ENCODE peak calls at places on chromosome 12, in eight cellular contexts. One of them, this sample, is unnamed.

GRCh38 chr12:110079477-110080400 is 31.4 kb upstream of the C12orf76 start:
- DNase-seq in astrocyte: no peak
- DNase-seq in HFFc6: no peak
- DNase-seq in A172: no peak
- DNase-seq in stimulated activated CD8-positive, alpha-beta memory T cell treated with anti-CD3 and anti-CD28 coated beads, Interleukin-4, amount 100 ng/mL, for 24 hours: peak
- DNase-seq in naive thymus-derived CD8-positive, alpha-beta T cell: peak
- DNase-seq in mesenchymal stem cell: peak
- DNase-seq in T47D: no peak
- DNase-seq in this sample: no peak

GRCh38 chr12:27820564-27820963 is 40.5 kb upstream of the MANSC4 start:
- DNase-seq in astrocyte: no peak
- DNase-seq in A172: no peak
- DNase-seq in stimulated activated CD8-positive, alpha-beta memory T cell treated with anti-CD3 and anti-CD28 coated beads, Interleukin-4, amount 100 ng/mL, for 24 hours: no peak
- DNase-seq in HFFc6: no peak
- DNase-seq in T47D: no peak
- DNase-seq in naive thymus-derived CD8-positive, alpha-beta T cell: no peak
- DNase-seq in mesenchymal stem cell: no peak
- DNase-seq in this sample: no peak

GRCh38 chr12:2627343-2628191 is 167.2 kb upstream of the FKBP4 start:
- DNase-seq in A172: no peak
- DNase-seq in stimulated activated CD8-positive, alpha-beta memory T cell treated with anti-CD3 and anti-CD28 coated beads, Interleukin-4, amount 100 ng/mL, for 24 hours: no peak
- DNase-seq in astrocyte: no peak
- DNase-seq in HFFc6: no peak
- DNase-seq in T47D: no peak
- DNase-seq in mesenchymal stem cell: no peak
- DNase-seq in naive thymus-derived CD8-positive, alpha-beta T cell: no peak
- DNase-seq in this sample: peak

GRCh38 chr12:57740656-57741412 is 2.3 kb upstream of the AGAP2 start:
- DNase-seq in mesenchymal stem cell: no peak
- DNase-seq in T47D: no peak
- DNase-seq in naive thymus-derived CD8-positive, alpha-beta T cell: peak
- DNase-seq in HFFc6: no peak
- DNase-seq in A172: no peak
- DNase-seq in astrocyte: no peak
- DNase-seq in stimulated activated CD8-positive, alpha-beta memory T cell treated with anti-CD3 and anti-CD28 coated beads, Interleukin-4, amount 100 ng/mL, for 24 hours: peak
- DNase-seq in this sample: peak

GRCh38 chr12:12157424-12157823 is 86.7 kb downstream of the BCL2L14 start:
- DNase-seq in stimulated activated CD8-positive, alpha-beta memory T cell treated with anti-CD3 and anti-CD28 coated beads, Interleukin-4, amount 100 ng/mL, for 24 hours: no peak
- DNase-seq in naive thymus-derived CD8-positive, alpha-beta T cell: no peak
- DNase-seq in astrocyte: no peak
- DNase-seq in T47D: no peak
- DNase-seq in mesenchymal stem cell: no peak
- DNase-seq in A172: no peak
- DNase-seq in HFFc6: no peak
- DNase-seq in this sample: no peak

GRCh38 chr12:53492830-53493609 is 6.2 kb downstream of the MAP3K12 start:
- DNase-seq in mesenchymal stem cell: peak
- DNase-seq in HFFc6: peak
- DNase-seq in astrocyte: peak
- DNase-seq in stimulated activated CD8-positive, alpha-beta memory T cell treated with anti-CD3 and anti-CD28 coated beads, Interleukin-4, amount 100 ng/mL, for 24 hours: peak
- DNase-seq in naive thymus-derived CD8-positive, alpha-beta T cell: peak
- DNase-seq in T47D: peak
- DNase-seq in A172: peak
- DNase-seq in this sample: peak

GRCh38 chr12:87439990-87440827 is 589.0 kb downstream of the C12orf50 start:
- DNase-seq in HFFc6: peak
- DNase-seq in mesenchymal stem cell: peak
- DNase-seq in naive thymus-derived CD8-positive, alpha-beta T cell: no peak
- DNase-seq in astrocyte: peak
- DNase-seq in T47D: peak
- DNase-seq in stimulated activated CD8-positive, alpha-beta memory T cell treated with anti-CD3 and anti-CD28 coated beads, Interleukin-4, amount 100 ng/mL, for 24 hours: no peak
- DNase-seq in A172: peak
- DNase-seq in this sample: peak

GRCh38 chr12:108806350-108806749 is 51.0 kb downstream of the SSH1 start:
- DNase-seq in HFFc6: no peak
- DNase-seq in mesenchymal stem cell: peak
- DNase-seq in T47D: no peak
- DNase-seq in naive thymus-derived CD8-positive, alpha-beta T cell: no peak
- DNase-seq in A172: no peak
- DNase-seq in astrocyte: peak
- DNase-seq in stimulated activated CD8-positive, alpha-beta memory T cell treated with anti-CD3 and anti-CD28 coated beads, Interleukin-4, amount 100 ng/mL, for 24 hours: no peak
- DNase-seq in this sample: no peak

GRCh38 chr12:25242981-25243764 is 7.6 kb downstream of the KRAS start:
- DNase-seq in naive thymus-derived CD8-positive, alpha-beta T cell: no peak
- DNase-seq in HFFc6: no peak
- DNase-seq in mesenchymal stem cell: peak
- DNase-seq in astrocyte: peak
- DNase-seq in A172: no peak
- DNase-seq in T47D: no peak
- DNase-seq in stimulated activated CD8-positive, alpha-beta memory T cell treated with anti-CD3 and anti-CD28 coated beads, Interleukin-4, amount 100 ng/mL, for 24 hours: no peak
- DNase-seq in this sample: no peak

GRCh38 chr12:127600211-127600610 is 666.8 kb upstream of the TMEM132C start:
- DNase-seq in naive thymus-derived CD8-positive, alpha-beta T cell: no peak
- DNase-seq in A172: no peak
- DNase-seq in T47D: no peak
- DNase-seq in astrocyte: no peak
- DNase-seq in stimulated activated CD8-positive, alpha-beta memory T cell treated with anti-CD3 and anti-CD28 coated beads, Interleukin-4, amount 100 ng/mL, for 24 hours: no peak
- DNase-seq in mesenchymal stem cell: no peak
- DNase-seq in HFFc6: no peak
- DNase-seq in this sample: no peak

GRCh38 chr12:104050436-104050835 is 449 bp upstream of the GLT8D2 start:
- DNase-seq in stimulated activated CD8-positive, alpha-beta memory T cell treated with anti-CD3 and anti-CD28 coated beads, Interleukin-4, amount 100 ng/mL, for 24 hours: no peak
- DNase-seq in mesenchymal stem cell: no peak
- DNase-seq in HFFc6: no peak
- DNase-seq in A172: no peak
- DNase-seq in astrocyte: no peak
- DNase-seq in naive thymus-derived CD8-positive, alpha-beta T cell: no peak
- DNase-seq in T47D: no peak
- DNase-seq in this sample: no peak

GRCh38 chr12:96824838-96825236 is 82.2 kb upstream of the NEDD1 start:
- DNase-seq in astrocyte: no peak
- DNase-seq in T47D: no peak
- DNase-seq in HFFc6: no peak
- DNase-seq in naive thymus-derived CD8-positive, alpha-beta T cell: no peak
- DNase-seq in mesenchymal stem cell: no peak
- DNase-seq in stimulated activated CD8-positive, alpha-beta memory T cell treated with anti-CD3 and anti-CD28 coated beads, Interleukin-4, amount 100 ng/mL, for 24 hours: no peak
- DNase-seq in A172: no peak
- DNase-seq in this sample: no peak

GRCh38 chr12:67676624-67677023 is 28.1 kb downstream of the DYRK2 start:
- DNase-seq in stimulated activated CD8-positive, alpha-beta memory T cell treated with anti-CD3 and anti-CD28 coated beads, Interleukin-4, amount 100 ng/mL, for 24 hours: no peak
- DNase-seq in T47D: no peak
- DNase-seq in naive thymus-derived CD8-positive, alpha-beta T cell: no peak
- DNase-seq in astrocyte: peak
- DNase-seq in mesenchymal stem cell: no peak
- DNase-seq in A172: no peak
- DNase-seq in HFFc6: no peak
- DNase-seq in this sample: peak

GRCh38 chr12:88957358-88957757 is 377.1 kb upstream of the KITLG start:
- DNase-seq in A172: peak
- DNase-seq in mesenchymal stem cell: no peak
- DNase-seq in HFFc6: peak
- DNase-seq in naive thymus-derived CD8-positive, alpha-beta T cell: no peak
- DNase-seq in T47D: no peak
- DNase-seq in stimulated activated CD8-positive, alpha-beta memory T cell treated with anti-CD3 and anti-CD28 coated beads, Interleukin-4, amount 100 ng/mL, for 24 hours: no peak
- DNase-seq in astrocyte: no peak
- DNase-seq in this sample: no peak

GRCh38 chr12:29638528-29638927 is 141.0 kb upstream of the OVCH1 start:
- DNase-seq in astrocyte: no peak
- DNase-seq in stimulated activated CD8-positive, alpha-beta memory T cell treated with anti-CD3 and anti-CD28 coated beads, Interleukin-4, amount 100 ng/mL, for 24 hours: no peak
- DNase-seq in naive thymus-derived CD8-positive, alpha-beta T cell: no peak
- DNase-seq in T47D: no peak
- DNase-seq in HFFc6: no peak
- DNase-seq in A172: no peak
- DNase-seq in mesenchymal stem cell: no peak
- DNase-seq in this sample: no peak

GRCh38 chr12:124233846-124234620 is 60.9 kb upstream of the RFLNA start:
- DNase-seq in astrocyte: peak
- DNase-seq in A172: peak
- DNase-seq in HFFc6: peak
- DNase-seq in stimulated activated CD8-positive, alpha-beta memory T cell treated with anti-CD3 and anti-CD28 coated beads, Interleukin-4, amount 100 ng/mL, for 24 hours: no peak
- DNase-seq in naive thymus-derived CD8-positive, alpha-beta T cell: no peak
- DNase-seq in T47D: no peak
- DNase-seq in mesenchymal stem cell: peak
- DNase-seq in this sample: peak

GRCh38 chr12:40055227-40055579 is 50.7 kb downstream of the SLC2A13 start:
- DNase-seq in astrocyte: no peak
- DNase-seq in HFFc6: no peak
- DNase-seq in stimulated activated CD8-positive, alpha-beta memory T cell treated with anti-CD3 and anti-CD28 coated beads, Interleukin-4, amount 100 ng/mL, for 24 hours: no peak
- DNase-seq in naive thymus-derived CD8-positive, alpha-beta T cell: no peak
- DNase-seq in T47D: no peak
- DNase-seq in A172: no peak
- DNase-seq in mesenchymal stem cell: peak
- DNase-seq in this sample: no peak

GRCh38 chr12:1799882-1800645 is 20.3 kb upstream of the LRTM2 start:
- DNase-seq in A172: no peak
- DNase-seq in stimulated activated CD8-positive, alpha-beta memory T cell treated with anti-CD3 and anti-CD28 coated beads, Interleukin-4, amount 100 ng/mL, for 24 hours: no peak
- DNase-seq in mesenchymal stem cell: no peak
- DNase-seq in astrocyte: no peak
- DNase-seq in naive thymus-derived CD8-positive, alpha-beta T cell: no peak
- DNase-seq in HFFc6: no peak
- DNase-seq in T47D: no peak
- DNase-seq in this sample: no peak

GRCh38 chr12:63276537-63277365 is 125.8 kb upstream of the AVPR1A start:
- DNase-seq in astrocyte: no peak
- DNase-seq in HFFc6: peak
- DNase-seq in stimulated activated CD8-positive, alpha-beta memory T cell treated with anti-CD3 and anti-CD28 coated beads, Interleukin-4, amount 100 ng/mL, for 24 hours: no peak
- DNase-seq in A172: peak
- DNase-seq in naive thymus-derived CD8-positive, alpha-beta T cell: no peak
- DNase-seq in T47D: no peak
- DNase-seq in mesenchymal stem cell: peak
- DNase-seq in this sample: peak

GRCh38 chr12:120831648-120832267 is 72.4 kb downstream of the SPPL3 start:
- DNase-seq in astrocyte: peak
- DNase-seq in HFFc6: no peak
- DNase-seq in T47D: no peak
- DNase-seq in A172: no peak
- DNase-seq in mesenchymal stem cell: no peak
- DNase-seq in stimulated activated CD8-positive, alpha-beta memory T cell treated with anti-CD3 and anti-CD28 coated beads, Interleukin-4, amount 100 ng/mL, for 24 hours: no peak
- DNase-seq in naive thymus-derived CD8-positive, alpha-beta T cell: no peak
- DNase-seq in this sample: no peak

GRCh38 chr12:95763809-95764253 is 26.7 kb downstream of the NTN4 start:
- DNase-seq in A172: peak
- DNase-seq in astrocyte: peak
- DNase-seq in T47D: no peak
- DNase-seq in mesenchymal stem cell: peak
- DNase-seq in naive thymus-derived CD8-positive, alpha-beta T cell: no peak
- DNase-seq in stimulated activated CD8-positive, alpha-beta memory T cell treated with anti-CD3 and anti-CD28 coated beads, Interleukin-4, amount 100 ng/mL, for 24 hours: no peak
- DNase-seq in HFFc6: peak
- DNase-seq in this sample: peak

GRCh38 chr12:15558915-15559528 is 230.2 kb downstream of the EPS8 start:
- DNase-seq in stimulated activated CD8-positive, alpha-beta memory T cell treated with anti-CD3 and anti-CD28 coated beads, Interleukin-4, amount 100 ng/mL, for 24 hours: no peak
- DNase-seq in A172: peak
- DNase-seq in astrocyte: peak
- DNase-seq in mesenchymal stem cell: no peak
- DNase-seq in naive thymus-derived CD8-positive, alpha-beta T cell: no peak
- DNase-seq in HFFc6: peak
- DNase-seq in T47D: no peak
- DNase-seq in this sample: peak

GRCh38 chr12:93790472-93791152 is 113.4 kb downstream of the CRADD start:
- DNase-seq in T47D: no peak
- DNase-seq in HFFc6: peak
- DNase-seq in mesenchymal stem cell: peak
- DNase-seq in stimulated activated CD8-positive, alpha-beta memory T cell treated with anti-CD3 and anti-CD28 coated beads, Interleukin-4, amount 100 ng/mL, for 24 hours: no peak
- DNase-seq in naive thymus-derived CD8-positive, alpha-beta T cell: no peak
- DNase-seq in A172: peak
- DNase-seq in astrocyte: peak
- DNase-seq in this sample: peak

GRCh38 chr12:12715459-12716150 is 1.6 kb upstream of the CDKN1B start:
- DNase-seq in stimulated activated CD8-positive, alpha-beta memory T cell treated with anti-CD3 and anti-CD28 coated beads, Interleukin-4, amount 100 ng/mL, for 24 hours: no peak
- DNase-seq in astrocyte: peak
- DNase-seq in HFFc6: no peak
- DNase-seq in T47D: no peak
- DNase-seq in mesenchymal stem cell: peak
- DNase-seq in A172: no peak
- DNase-seq in naive thymus-derived CD8-positive, alpha-beta T cell: no peak
- DNase-seq in this sample: no peak

GRCh38 chr12:58521152-58521551 is 399.2 kb downstream of the LRIG3 start:
- DNase-seq in astrocyte: no peak
- DNase-seq in A172: no peak
- DNase-seq in HFFc6: no peak
- DNase-seq in naive thymus-derived CD8-positive, alpha-beta T cell: no peak
- DNase-seq in mesenchymal stem cell: no peak
- DNase-seq in stimulated activated CD8-positive, alpha-beta memory T cell treated with anti-CD3 and anti-CD28 coated beads, Interleukin-4, amount 100 ng/mL, for 24 hours: no peak
- DNase-seq in T47D: no peak
- DNase-seq in this sample: no peak

GRCh38 chr12:25764409-25764808 is 194.1 kb upstream of the RASSF8 start:
- DNase-seq in T47D: no peak
- DNase-seq in A172: no peak
- DNase-seq in stimulated activated CD8-positive, alpha-beta memory T cell treated with anti-CD3 and anti-CD28 coated beads, Interleukin-4, amount 100 ng/mL, for 24 hours: no peak
- DNase-seq in mesenchymal stem cell: no peak
- DNase-seq in HFFc6: no peak
- DNase-seq in naive thymus-derived CD8-positive, alpha-beta T cell: no peak
- DNase-seq in astrocyte: peak
- DNase-seq in this sample: no peak

GRCh38 chr12:102201662-102202061 is 4.0 kb upstream of the PMCH start:
- DNase-seq in HFFc6: no peak
- DNase-seq in mesenchymal stem cell: no peak
- DNase-seq in naive thymus-derived CD8-positive, alpha-beta T cell: no peak
- DNase-seq in astrocyte: no peak
- DNase-seq in stimulated activated CD8-positive, alpha-beta memory T cell treated with anti-CD3 and anti-CD28 coated beads, Interleukin-4, amount 100 ng/mL, for 24 hours: no peak
- DNase-seq in T47D: no peak
- DNase-seq in A172: no peak
- DNase-seq in this sample: no peak

GRCh38 chr12:27331299-27331926 is 1.2 kb upstream of the BMAL2 start:
- DNase-seq in naive thymus-derived CD8-positive, alpha-beta T cell: no peak
- DNase-seq in T47D: no peak
- DNase-seq in astrocyte: peak
- DNase-seq in stimulated activated CD8-positive, alpha-beta memory T cell treated with anti-CD3 and anti-CD28 coated beads, Interleukin-4, amount 100 ng/mL, for 24 hours: no peak
- DNase-seq in HFFc6: peak
- DNase-seq in A172: peak
- DNase-seq in mesenchymal stem cell: peak
- DNase-seq in this sample: peak

GRCh38 chr12:58363971-58364370 is 422.6 kb downstream of the ATP23 start:
- DNase-seq in astrocyte: no peak
- DNase-seq in naive thymus-derived CD8-positive, alpha-beta T cell: no peak
- DNase-seq in HFFc6: no peak
- DNase-seq in mesenchymal stem cell: no peak
- DNase-seq in A172: no peak
- DNase-seq in stimulated activated CD8-positive, alpha-beta memory T cell treated with anti-CD3 and anti-CD28 coated beads, Interleukin-4, amount 100 ng/mL, for 24 hours: no peak
- DNase-seq in T47D: no peak
- DNase-seq in this sample: no peak

GRCh38 chr12:96140110-96140509 is 54.1 kb upstream of the ELK3 start:
- DNase-seq in astrocyte: peak
- DNase-seq in HFFc6: peak
- DNase-seq in stimulated activated CD8-positive, alpha-beta memory T cell treated with anti-CD3 and anti-CD28 coated beads, Interleukin-4, amount 100 ng/mL, for 24 hours: no peak
- DNase-seq in T47D: no peak
- DNase-seq in naive thymus-derived CD8-positive, alpha-beta T cell: no peak
- DNase-seq in A172: peak
- DNase-seq in mesenchymal stem cell: peak
- DNase-seq in this sample: peak

GRCh38 chr12:62724947-62725447 is 210.0 kb downstream of the PPM1H start:
- DNase-seq in astrocyte: peak
- DNase-seq in stimulated activated CD8-positive, alpha-beta memory T cell treated with anti-CD3 and anti-CD28 coated beads, Interleukin-4, amount 100 ng/mL, for 24 hours: no peak
- DNase-seq in HFFc6: peak
- DNase-seq in naive thymus-derived CD8-positive, alpha-beta T cell: no peak
- DNase-seq in T47D: peak
- DNase-seq in mesenchymal stem cell: peak
- DNase-seq in A172: peak
- DNase-seq in this sample: peak

GRCh38 chr12:52402873-52403510 is 3.1 kb downstream of the KRT82 start:
- DNase-seq in naive thymus-derived CD8-positive, alpha-beta T cell: no peak
- DNase-seq in HFFc6: no peak
- DNase-seq in astrocyte: no peak
- DNase-seq in T47D: no peak
- DNase-seq in mesenchymal stem cell: no peak
- DNase-seq in A172: no peak
- DNase-seq in stimulated activated CD8-positive, alpha-beta memory T cell treated with anti-CD3 and anti-CD28 coated beads, Interleukin-4, amount 100 ng/mL, for 24 hours: no peak
- DNase-seq in this sample: no peak

GRCh38 chr12:72178871-72179270 is 93.3 kb upstream of the TRHDE start:
- DNase-seq in T47D: no peak
- DNase-seq in mesenchymal stem cell: no peak
- DNase-seq in stimulated activated CD8-positive, alpha-beta memory T cell treated with anti-CD3 and anti-CD28 coated beads, Interleukin-4, amount 100 ng/mL, for 24 hours: no peak
- DNase-seq in astrocyte: no peak
- DNase-seq in naive thymus-derived CD8-positive, alpha-beta T cell: no peak
- DNase-seq in HFFc6: no peak
- DNase-seq in A172: no peak
- DNase-seq in this sample: no peak

GRCh38 chr12:1663440-1664132 is 27.3 kb upstream of the ADIPOR2 start:
- DNase-seq in mesenchymal stem cell: no peak
- DNase-seq in naive thymus-derived CD8-positive, alpha-beta T cell: no peak
- DNase-seq in A172: no peak
- DNase-seq in astrocyte: no peak
- DNase-seq in HFFc6: no peak
- DNase-seq in stimulated activated CD8-positive, alpha-beta memory T cell treated with anti-CD3 and anti-CD28 coated beads, Interleukin-4, amount 100 ng/mL, for 24 hours: no peak
- DNase-seq in T47D: no peak
- DNase-seq in this sample: no peak

This sample was measured in Daoy.